ENCODE peak calls at places on chromosome 9, in eight cellular contexts. T, L, J, Y, F, N, C and U are unnamed samples.

GRCh38 chr9:137286980-137287383 is 9.5 kb downstream of the TOR4A start:
- DNase-seq in N (peak; percentile 59), J (peak; percentile 82), F (peak; percentile 88), T (peak; percentile 53), L (peak; percentile 76), Y (peak; percentile 25), C (no peak), U (peak; percentile 100)

GRCh38 chr9:84822589-84823233 is 153.2 kb downstream of the NTRK2 start:
- DNase-seq in L (no peak), C (no peak), Y (no peak), T (no peak), F (no peak), N (no peak), J (no peak), U (no peak)

GRCh38 chr9:84111726-84112125 is 131.1 kb downstream of the RMI1 start:
- DNase-seq in Y (no peak), J (no peak), L (no peak), N (no peak), F (no peak), C (no peak), T (no peak), U (peak; percentile 15)

GRCh38 chr9:73683862-73684591 is 532.4 kb downstream of the ANXA1 start:
- DNase-seq in Y (no peak), L (no peak), F (peak; percentile 44), N (no peak), C (no peak), J (no peak), T (peak; percentile 1), U (no peak)

GRCh38 chr9:122102156-122102555 is 9.0 kb upstream of the TTLL11 start:
- DNase-seq in C (no peak), L (no peak), Y (no peak), F (no peak), N (no peak), J (no peak), T (no peak), U (no peak)

GRCh38 chr9:106976772-106977171 is 113.8 kb downstream of the ZNF462 start:
- DNase-seq in J (no peak), C (no peak), Y (no peak), L (no peak), T (no peak), F (no peak), N (no peak), U (no peak)

GRCh38 chr9:133684461-133685361 is 48.5 kb downstream of the DBH start:
- DNase-seq in N (no peak), C (no peak), Y (no peak), J (no peak), F (no peak), L (peak; percentile 52), T (no peak), U (no peak)

GRCh38 chr9:98185021-98185567 is 7.3 kb downstream of the CORO2A start:
- DNase-seq in F (no peak), J (no peak), T (no peak), N (no peak), C (no peak), Y (no peak), L (peak; percentile 26), U (no peak)

GRCh38 chr9:116870566-116870965 is 183.5 kb downstream of the TRIM32 start:
- DNase-seq in Y (no peak), N (no peak), C (no peak), L (no peak), F (peak; percentile 77), T (no peak), J (no peak), U (no peak)

GRCh38 chr9:112380771-112381181 is 868 bp downstream of the HSDL2 start:
- DNase-seq in C (no peak), N (peak; percentile 29), L (no peak), F (peak; percentile 34), T (peak; percentile 60), Y (no peak), J (no peak), U (no peak)
- TF ChIP-seq POLR2A in C (no peak), N (no peak), L (peak; percentile 72), F (no peak), T (no peak), Y (no peak), J (no peak), U (no peak)

DNA sequence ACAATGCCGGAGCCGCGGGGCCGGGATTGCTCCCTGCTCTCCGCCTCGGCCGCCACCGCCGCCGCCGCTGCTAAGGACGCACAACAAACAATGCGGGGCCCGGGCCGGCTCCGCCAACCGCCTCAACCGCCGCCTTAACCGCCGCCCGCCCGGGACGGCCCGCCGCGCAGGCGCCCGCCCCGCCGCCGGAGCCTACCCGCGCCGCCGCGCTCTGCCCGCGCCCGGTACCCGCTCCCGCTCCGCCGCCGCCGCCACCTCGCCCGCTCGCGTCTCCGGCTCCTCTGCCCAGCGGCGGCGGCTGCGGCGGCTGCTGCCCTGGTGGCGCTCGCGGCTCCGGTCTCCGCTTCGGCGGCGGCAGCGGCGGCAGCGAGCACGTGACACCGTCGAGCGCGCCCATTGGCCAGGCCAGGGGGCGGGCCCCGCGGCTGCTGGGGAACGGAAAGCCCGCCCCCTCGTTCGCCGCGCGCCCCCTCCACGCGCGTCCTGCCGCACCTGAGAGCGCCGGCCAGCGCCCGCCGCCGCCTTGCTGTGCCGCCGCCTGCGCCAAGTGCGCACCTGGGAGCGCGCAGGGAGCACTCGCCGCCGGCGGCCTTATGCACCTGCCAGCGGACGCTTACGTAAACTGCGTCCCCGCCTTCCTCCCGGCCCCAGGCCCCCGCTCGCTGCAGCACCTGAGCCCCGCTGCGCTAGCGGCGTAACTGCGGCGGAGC is at the start of gene STRBP:
- DNase-seq in L (peak; percentile 96), N (peak; percentile 61), F (peak; percentile 84), T (peak; percentile 92), J (peak; percentile 95), Y (peak; percentile 87), C (peak; percentile 44), U (peak; percentile 99)
- TF ChIP-seq POLR2A in L (peak; percentile 72), N (no peak), F (peak; percentile 51), T (peak; percentile 45), J (no peak), Y (no peak), C (peak; percentile 10), U (peak; percentile 69)

GRCh38 chr9:120950421-120951388 is 24.1 kb upstream of the TRAF1 start:
- DNase-seq in Y (no peak), C (no peak), T (no peak), N (no peak), F (no peak), L (no peak), J (no peak), U (no peak)
- TF ChIP-seq POLR2A in Y (no peak), C (no peak), T (no peak), N (no peak), F (no peak), L (no peak), J (no peak), U (no peak)

DNA sequence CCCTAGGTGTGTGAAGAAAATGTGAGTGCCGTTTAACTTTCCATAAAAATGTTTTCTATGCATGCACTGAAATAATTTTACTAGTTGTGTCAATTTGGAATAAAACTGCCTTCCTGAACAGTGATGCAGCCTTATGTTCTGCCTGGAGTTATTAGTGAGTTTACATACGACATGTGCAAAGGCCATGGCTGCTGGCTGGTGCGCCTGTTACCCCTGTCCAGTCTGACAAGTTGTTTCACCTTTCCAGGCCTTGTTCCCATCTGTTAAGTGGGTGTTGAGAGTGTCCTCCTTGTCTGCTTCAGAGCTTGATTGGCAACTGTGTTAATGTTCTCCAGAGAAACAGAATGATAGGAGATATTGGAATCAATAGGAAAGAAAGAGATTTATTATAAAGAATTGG is 60.6 kb downstream of the TJP2 start:
- DNase-seq in F (no peak), J (no peak), C (no peak), Y (no peak), L (peak; percentile 72), T (no peak), N (no peak), U (no peak)
- TF ChIP-seq POLR2A in F (no peak), J (no peak), C (no peak), Y (no peak), L (no peak), T (no peak), N (no peak), U (no peak)